ENCODE peak calls at places on chromosomes 1 and 21, in five cellular contexts. One of them, this sample, is unnamed.

GRCh38 chr1:7703321-7704213 is 67.5 kb upstream of the VAMP3 start:
- DNase-seq in NB4: no peak
- DNase-seq in MM.1S: no peak
- DNase-seq in mucosa of descending colon: peak
- DNase-seq in heart left ventricle: no peak
- DNase-seq in this sample: no peak

GRCh38 chr1:160550572-160551034 is 27.5 kb upstream of the SLAMF6 start:
- DNase-seq in NB4: peak
- DNase-seq in MM.1S: peak
- DNase-seq in mucosa of descending colon: peak
- DNase-seq in heart left ventricle: no peak
- DNase-seq in this sample: no peak

GRCh38 chr1:170114916-170115315 is 30.8 kb upstream of the NTMT2 start:
- DNase-seq in NB4: peak
- DNase-seq in MM.1S: peak
- DNase-seq in mucosa of descending colon: peak
- DNase-seq in heart left ventricle: no peak
- DNase-seq in this sample: peak

GRCh38 chr1:39922139-39922757 is 20.5 kb upstream of the MYCL start:
- DNase-seq in NB4: no peak
- DNase-seq in MM.1S: no peak
- DNase-seq in mucosa of descending colon: no peak
- DNase-seq in heart left ventricle: no peak
- DNase-seq in this sample: no peak

GRCh38 chr1:110948038-110948810 is 15.5 kb downstream of the LRIF1 start:
- DNase-seq in NB4: peak
- DNase-seq in MM.1S: no peak
- DNase-seq in mucosa of descending colon: no peak
- DNase-seq in heart left ventricle: no peak
- DNase-seq in this sample: no peak

GRCh38 chr1:116820362-116820761 is 66.1 kb downstream of the CD2 start:
- DNase-seq in NB4: no peak
- DNase-seq in MM.1S: no peak
- DNase-seq in mucosa of descending colon: no peak
- DNase-seq in heart left ventricle: peak
- DNase-seq in this sample: peak

GRCh38 chr1:39258146-39258924 is 53.8 kb downstream of the MACF1 start:
- DNase-seq in NB4: peak
- DNase-seq in MM.1S: peak
- DNase-seq in mucosa of descending colon: peak
- DNase-seq in heart left ventricle: peak
- DNase-seq in this sample: peak

GRCh38 chr1:187143783-187144182 is 315.0 kb downstream of the PLA2G4A start:
- DNase-seq in NB4: no peak
- DNase-seq in MM.1S: no peak
- DNase-seq in mucosa of descending colon: no peak
- DNase-seq in heart left ventricle: no peak
- DNase-seq in this sample: no peak

GRCh38 chr21:32423320-32423719 is 10.8 kb downstream of the EVA1C start:
- DNase-seq in NB4: no peak
- DNase-seq in MM.1S: no peak
- DNase-seq in mucosa of descending colon: no peak
- DNase-seq in heart left ventricle: no peak
- DNase-seq in this sample: no peak

GRCh38 chr1:115337276-115337632 is 795 bp downstream of the NGF start:
- DNase-seq in NB4: no peak
- DNase-seq in MM.1S: no peak
- DNase-seq in mucosa of descending colon: no peak
- DNase-seq in heart left ventricle: no peak
- DNase-seq in this sample: no peak

GRCh38 chr1:65395887-65396612 is 24.4 kb upstream of the LEPR start:
- DNase-seq in NB4: no peak
- DNase-seq in MM.1S: peak
- DNase-seq in mucosa of descending colon: no peak
- DNase-seq in heart left ventricle: no peak
- DNase-seq in this sample: no peak

GRCh38 chr1:177170756-177171535 is at the start of gene BRINP2:
- DNase-seq in NB4: no peak
- DNase-seq in MM.1S: peak
- DNase-seq in mucosa of descending colon: peak
- DNase-seq in heart left ventricle: peak
- DNase-seq in this sample: no peak

GRCh38 chr1:87410771-87411170 is 82.1 kb downstream of the LMO4 start:
- DNase-seq in NB4: no peak
- DNase-seq in MM.1S: peak
- DNase-seq in mucosa of descending colon: peak
- DNase-seq in heart left ventricle: no peak
- DNase-seq in this sample: no peak

GRCh38 chr1:162690672-162691434 is 58.6 kb downstream of the DDR2 start:
- DNase-seq in NB4: peak
- DNase-seq in MM.1S: no peak
- DNase-seq in mucosa of descending colon: no peak
- DNase-seq in heart left ventricle: peak
- DNase-seq in this sample: no peak

GRCh38 chr1:68448365-68448764 is 1.4 kb downstream of the RPE65 start:
- DNase-seq in NB4: no peak
- DNase-seq in MM.1S: no peak
- DNase-seq in mucosa of descending colon: no peak
- DNase-seq in heart left ventricle: no peak
- DNase-seq in this sample: no peak

GRCh38 chr1:201436461-201436860 is 14.9 kb upstream of the TNNI1 start:
- DNase-seq in NB4: no peak
- DNase-seq in MM.1S: no peak
- DNase-seq in mucosa of descending colon: no peak
- DNase-seq in heart left ventricle: no peak
- DNase-seq in this sample: no peak

GRCh38 chr21:44955141-44955802 is 15.4 kb downstream of the SLX9 start:
- DNase-seq in NB4: no peak
- DNase-seq in MM.1S: no peak
- DNase-seq in mucosa of descending colon: no peak
- DNase-seq in heart left ventricle: peak
- DNase-seq in this sample: no peak

GRCh38 chr21:45828580-45829565 is 152.7 kb upstream of the COL6A1 start:
- DNase-seq in NB4: no peak
- DNase-seq in MM.1S: no peak
- DNase-seq in mucosa of descending colon: no peak
- DNase-seq in heart left ventricle: no peak
- DNase-seq in this sample: no peak

GRCh38 chr1:37926061-37926924 is 20.6 kb downstream of the INPP5B start:
- DNase-seq in NB4: peak
- DNase-seq in MM.1S: no peak
- DNase-seq in mucosa of descending colon: no peak
- DNase-seq in heart left ventricle: no peak
- DNase-seq in this sample: no peak

GRCh38 chr1:197910120-197911110 is 6.8 kb upstream of the LHX9 start:
- DNase-seq in NB4: no peak
- DNase-seq in MM.1S: no peak
- DNase-seq in mucosa of descending colon: no peak
- DNase-seq in heart left ventricle: no peak
- DNase-seq in this sample: no peak

GRCh38 chr1:224168859-224169380 is 14.1 kb upstream of the DEGS1 start:
- DNase-seq in NB4: peak
- DNase-seq in MM.1S: peak
- DNase-seq in mucosa of descending colon: peak
- DNase-seq in heart left ventricle: peak
- DNase-seq in this sample: peak

GRCh38 chr1:160030657-160031367 is 978 bp downstream of the PIGM start:
- DNase-seq in NB4: peak
- DNase-seq in MM.1S: peak
- DNase-seq in mucosa of descending colon: peak
- DNase-seq in heart left ventricle: no peak
- DNase-seq in this sample: no peak

GRCh38 chr1:76059461-76059860 is 15.1 kb upstream of the ST6GALNAC3 start:
- DNase-seq in NB4: no peak
- DNase-seq in MM.1S: no peak
- DNase-seq in mucosa of descending colon: no peak
- DNase-seq in heart left ventricle: no peak
- DNase-seq in this sample: no peak

GRCh38 chr1:224524679-224525078 is 90.1 kb upstream of the WDR26 start:
- DNase-seq in NB4: no peak
- DNase-seq in MM.1S: no peak
- DNase-seq in mucosa of descending colon: no peak
- DNase-seq in heart left ventricle: no peak
- DNase-seq in this sample: no peak

GRCh38 chr1:205533729-205534443 is 29.4 kb downstream of the CDK18 start:
- DNase-seq in NB4: no peak
- DNase-seq in MM.1S: no peak
- DNase-seq in mucosa of descending colon: no peak
- DNase-seq in heart left ventricle: no peak
- DNase-seq in this sample: no peak

GRCh38 chr1:243944429-243945160 is 94.6 kb upstream of the AKT3 start:
- DNase-seq in NB4: peak
- DNase-seq in MM.1S: no peak
- DNase-seq in mucosa of descending colon: no peak
- DNase-seq in heart left ventricle: no peak
- DNase-seq in this sample: no peak

GRCh38 chr1:5142389-5142788 is 488.0 kb downstream of the AJAP1 start:
- DNase-seq in NB4: no peak
- DNase-seq in MM.1S: no peak
- DNase-seq in mucosa of descending colon: no peak
- DNase-seq in heart left ventricle: no peak
- DNase-seq in this sample: no peak

DNA sequence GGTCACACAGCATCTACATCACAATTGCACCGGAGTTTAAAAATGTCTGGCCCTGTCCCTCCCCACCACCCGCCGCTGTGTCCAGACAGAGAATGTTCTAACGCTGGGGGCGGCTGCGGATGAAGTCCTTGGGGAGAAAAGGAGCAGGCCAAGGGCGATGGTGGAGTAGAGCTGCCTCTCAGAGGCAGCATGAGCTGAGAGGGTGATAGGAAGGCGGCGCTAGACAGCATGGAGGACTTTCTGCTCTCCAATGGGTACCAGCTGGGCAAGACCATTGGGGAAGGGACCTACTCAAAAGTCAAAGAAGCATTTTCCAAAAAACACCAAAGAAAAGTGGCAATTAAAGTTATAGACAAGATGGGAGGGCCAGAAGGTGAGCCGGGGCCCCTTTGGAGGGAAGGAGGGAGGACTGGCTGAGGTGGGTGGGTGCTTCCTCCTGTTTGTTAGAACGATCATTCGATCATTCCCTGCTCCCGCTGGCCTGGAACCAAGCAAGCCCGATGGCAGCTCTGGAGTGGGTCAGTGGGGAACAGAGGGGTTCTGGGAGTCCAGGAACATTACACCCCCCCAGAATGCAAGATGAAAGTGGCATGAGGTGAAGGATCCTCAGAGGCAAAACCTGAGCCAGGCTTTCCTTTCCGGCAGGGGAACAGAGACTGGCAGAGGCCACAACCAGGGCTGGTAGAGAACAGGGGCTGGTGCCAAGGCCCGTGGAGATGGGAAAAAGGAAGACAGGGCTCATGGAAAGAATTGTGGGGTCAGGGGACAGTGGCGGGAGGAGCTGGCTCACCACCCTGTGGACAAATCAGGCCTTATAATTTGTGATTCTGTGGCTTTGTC is at the start of the genes FAM229A and TSSK3:
- DNase-seq in NB4: no peak
- DNase-seq in MM.1S: no peak
- DNase-seq in mucosa of descending colon: no peak
- DNase-seq in heart left ventricle: peak
- DNase-seq in this sample: no peak
- TF ChIP-seq CTCF in NB4: no peak
- TF ChIP-seq CTCF in MM.1S: no peak
- TF ChIP-seq CTCF in mucosa of descending colon: no peak
- TF ChIP-seq CTCF in heart left ventricle: no peak
- TF ChIP-seq CTCF in this sample: no peak

DNA sequence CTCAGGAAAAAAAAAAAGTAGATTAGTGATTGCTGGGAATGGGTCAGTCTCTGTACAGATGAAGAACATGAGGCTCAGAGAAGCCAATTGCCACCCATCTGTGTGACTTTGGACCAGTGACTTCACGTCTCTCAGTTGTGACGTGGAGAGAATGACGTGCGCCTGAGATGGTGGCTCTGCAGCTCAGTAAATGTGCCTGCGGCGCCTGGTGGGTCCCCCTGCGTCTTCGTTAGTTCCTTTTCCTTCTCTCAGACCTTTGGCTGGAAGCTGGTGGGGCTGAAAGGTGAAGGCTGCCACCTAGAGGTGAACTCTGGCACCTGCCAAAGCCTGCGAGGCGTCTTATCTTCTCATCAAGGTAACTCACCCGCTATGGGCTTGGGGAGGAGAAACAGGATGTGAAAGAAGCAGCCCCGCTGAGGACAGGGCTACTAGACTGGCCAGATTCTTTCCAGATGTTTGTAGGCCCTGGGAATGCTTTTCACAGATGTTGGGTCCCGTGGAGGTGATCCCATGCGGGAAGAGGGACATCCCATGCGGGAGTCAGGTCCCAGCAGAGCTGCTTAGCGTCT is 8.7 kb upstream of the E2F2 start:
- DNase-seq in NB4: peak
- DNase-seq in MM.1S: peak
- DNase-seq in mucosa of descending colon: peak
- DNase-seq in heart left ventricle: peak
- DNase-seq in this sample: peak
- H3K4me3 ChIP-seq in NB4: no peak
- H3K4me3 ChIP-seq in MM.1S: peak
- H3K4me3 ChIP-seq in mucosa of descending colon: no peak
- H3K4me3 ChIP-seq in heart left ventricle: no peak
- H3K4me3 ChIP-seq in this sample: peak

GRCh38 chr21:41585199-41585994 is 77.4 kb upstream of the TMPRSS2 start:
- DNase-seq in NB4: no peak
- DNase-seq in MM.1S: no peak
- DNase-seq in mucosa of descending colon: no peak
- DNase-seq in heart left ventricle: no peak
- DNase-seq in this sample: no peak

GRCh38 chr21:41589620-41590175 is 81.7 kb upstream of the TMPRSS2 start:
- DNase-seq in NB4: no peak
- DNase-seq in MM.1S: no peak
- DNase-seq in mucosa of descending colon: no peak
- DNase-seq in heart left ventricle: no peak
- DNase-seq in this sample: no peak

GRCh38 chr21:41584603-41585176 is 76.7 kb upstream of the TMPRSS2 start:
- DNase-seq in NB4: no peak
- DNase-seq in MM.1S: no peak
- DNase-seq in mucosa of descending colon: no peak
- DNase-seq in heart left ventricle: no peak
- DNase-seq in this sample: no peak

GRCh38 chr21:41593051-41593783 is 85.3 kb upstream of the TMPRSS2 start:
- DNase-seq in NB4: no peak
- DNase-seq in MM.1S: no peak
- DNase-seq in mucosa of descending colon: no peak
- DNase-seq in heart left ventricle: no peak
- DNase-seq in this sample: no peak

GRCh38 chr21:41589131-41589530 is 81.2 kb upstream of the TMPRSS2 start:
- DNase-seq in NB4: no peak
- DNase-seq in MM.1S: no peak
- DNase-seq in mucosa of descending colon: no peak
- DNase-seq in heart left ventricle: no peak
- DNase-seq in this sample: no peak
- TF ChIP-seq CTCF in NB4: no peak
- TF ChIP-seq CTCF in MM.1S: no peak
- TF ChIP-seq CTCF in mucosa of descending colon: no peak
- TF ChIP-seq CTCF in heart left ventricle: no peak
- TF ChIP-seq CTCF in this sample: peak

DNA sequence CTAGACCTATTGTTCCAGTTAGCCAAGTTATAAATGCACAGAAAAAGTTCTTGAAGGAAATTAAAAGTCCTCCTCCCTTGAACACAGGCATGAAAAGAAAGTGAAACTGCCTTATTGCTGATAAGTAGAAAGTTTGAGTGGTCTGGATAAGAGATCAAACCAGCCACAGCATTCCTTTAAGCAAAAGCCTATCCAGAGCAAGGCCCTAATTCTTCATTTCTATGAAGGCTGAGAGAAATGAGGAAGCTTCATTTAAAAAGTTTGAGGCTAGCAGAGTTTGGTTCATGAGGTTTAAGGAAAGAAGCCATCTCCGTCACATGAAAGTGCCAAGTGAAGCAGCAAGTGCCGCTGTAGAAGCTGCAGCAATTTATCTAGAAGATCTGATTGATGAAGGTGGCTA is 2.7 kb upstream of the SSX2IP start:
- DNase-seq in NB4: peak
- DNase-seq in MM.1S: peak
- DNase-seq in mucosa of descending colon: no peak
- DNase-seq in heart left ventricle: no peak
- DNase-seq in this sample: no peak
- H3K4me3 ChIP-seq in NB4: no peak
- H3K4me3 ChIP-seq in MM.1S: peak
- H3K4me3 ChIP-seq in mucosa of descending colon: no peak
- H3K4me3 ChIP-seq in heart left ventricle: no peak
- H3K4me3 ChIP-seq in this sample: no peak

This sample was measured in retinal pigment epithelial cell.